ENCODE peak calls at places on chromosome 1, in ten cellular contexts. I, U, Y, H, N, Q, D, Z, A and X are unnamed samples.

GRCh38 chr1:148264374-148265276 is 112.5 kb upstream of the NBPF11 start:
- DNase-seq in I (peak), U (no peak), Y (peak), H (peak), N (peak), Q (peak), D (no peak), Z (no peak), A (peak), X (peak)

GRCh38 chr1:231828182-231828920 is 201.8 kb downstream of the DISC1 start:
- DNase-seq in I (peak), U (no peak), Y (no peak), H (no peak), N (peak), Q (no peak), D (no peak), Z (peak), A (peak), X (no peak)

GRCh38 chr1:78892251-78892650 is 114.3 kb downstream of the ADGRL4 start:
- DNase-seq in I (no peak), U (no peak), Y (no peak), H (no peak), N (no peak), Q (no peak), D (no peak), Z (peak), A (peak), X (no peak)

GRCh38 chr1:92411511-92411910 is 75.2 kb downstream of the GFI1 start:
- DNase-seq in I (no peak), U (no peak), Y (no peak), H (no peak), N (no peak), Q (no peak), D (no peak), Z (peak), A (peak), X (no peak)

GRCh38 chr1:212514782-212515181 is 82.1 kb downstream of the NENF start:
- DNase-seq in I (no peak), U (no peak), Y (no peak), H (peak), N (no peak), Q (peak), D (no peak), Z (no peak), A (no peak), X (peak)

GRCh38 chr1:53172751-53173498 is 23.7 kb upstream of the CPT2 start:
- DNase-seq in I (no peak), U (no peak), Y (no peak), H (no peak), N (peak), Q (peak), D (no peak), Z (peak), A (peak), X (peak)

GRCh38 chr1:170663441-170664282 is at the start of gene PRRX1:
- DNase-seq in I (no peak), U (no peak), Y (peak), H (no peak), N (no peak), Q (no peak), D (no peak), Z (no peak), A (peak), X (no peak)

GRCh38 chr1:32758795-32759430 is 56.3 kb upstream of the SYNC start:
- DNase-seq in I (no peak), U (no peak), Y (no peak), H (no peak), N (peak), Q (no peak), D (no peak), Z (no peak), A (no peak), X (no peak)

GRCh38 chr1:182301026-182301436 is 90.6 kb downstream of the GLUL start:
- DNase-seq in I (no peak), U (no peak), Y (no peak), H (no peak), N (no peak), Q (no peak), D (no peak), Z (no peak), A (no peak), X (no peak)

GRCh38 chr1:89863165-89863835 is 42.5 kb downstream of the LRRC8D start:
- DNase-seq in I (no peak), U (no peak), Y (no peak), H (no peak), N (no peak), Q (no peak), D (no peak), Z (no peak), A (no peak), X (no peak)

GRCh38 chr1:206960676-206961386 is 9.4 kb downstream of the FCAMR start:
- DNase-seq in I (no peak), U (no peak), Y (no peak), H (no peak), N (no peak), Q (no peak), D (no peak), Z (no peak), A (no peak), X (no peak)

GRCh38 chr1:46718340-46718726 is 581 bp downstream of the EFCAB14 start:
- DNase-seq in I (no peak), U (no peak), Y (no peak), H (no peak), N (no peak), Q (no peak), D (no peak), Z (no peak), A (no peak), X (no peak)

GRCh38 chr1:9201421-9202239 is 32.9 kb upstream of the H6PD start:
- DNase-seq in I (no peak), U (no peak), Y (no peak), H (no peak), N (no peak), Q (peak), D (no peak), Z (no peak), A (peak), X (no peak)

GRCh38 chr1:248858096-248858890 is 592 bp downstream of the ZNF692 start:
- DNase-seq in I (peak), U (peak), Y (peak), H (peak), N (peak), Q (peak), D (peak), Z (no peak), A (peak), X (peak)
- TF ChIP-seq CTCF in I (peak), U (no peak), Y (no peak), H (peak), N (peak), Q (peak), D (no peak), Z (peak), A (peak), X (peak)

GRCh38 chr1:51957618-51958017 is 32.9 kb downstream of the RAB3B start:
- DNase-seq in I (no peak), U (no peak), Y (no peak), H (no peak), N (no peak), Q (peak), D (no peak), Z (no peak), A (no peak), X (no peak)
- TF ChIP-seq CTCF in I (no peak), U (no peak), Y (no peak), H (no peak), N (no peak), Q (no peak), D (no peak), Z (no peak), A (no peak), X (no peak)

GRCh38 chr1:30508651-30509050 is 214.7 kb downstream of the MATN1 start:
- DNase-seq in I (no peak), U (no peak), Y (no peak), H (no peak), N (no peak), Q (no peak), D (peak), Z (no peak), A (no peak), X (no peak)

GRCh38 chr1:30509670-30510069 is 213.7 kb downstream of the MATN1 start:
- DNase-seq in I (no peak), U (no peak), Y (no peak), H (no peak), N (no peak), Q (no peak), D (no peak), Z (no peak), A (no peak), X (no peak)

GRCh38 chr1:30506785-30507312 is 216.5 kb downstream of the MATN1 start:
- DNase-seq in I (no peak), U (no peak), Y (no peak), H (no peak), N (no peak), Q (no peak), D (peak), Z (no peak), A (no peak), X (no peak)

GRCh38 chr1:30507391-30508174 is 215.8 kb downstream of the MATN1 start:
- DNase-seq in I (no peak), U (no peak), Y (no peak), H (no peak), N (no peak), Q (no peak), D (peak), Z (no peak), A (no peak), X (no peak)

GRCh38 chr1:30508175-30508448 is 215.3 kb downstream of the MATN1 start:
- DNase-seq in I (no peak), U (no peak), Y (no peak), H (no peak), N (no peak), Q (no peak), D (no peak), Z (no peak), A (no peak), X (no peak)
- TF ChIP-seq CTCF in I (no peak), U (no peak), Y (no peak), H (no peak), N (no peak), Q (no peak), D (no peak), Z (no peak), A (no peak), X (no peak)

DNA sequence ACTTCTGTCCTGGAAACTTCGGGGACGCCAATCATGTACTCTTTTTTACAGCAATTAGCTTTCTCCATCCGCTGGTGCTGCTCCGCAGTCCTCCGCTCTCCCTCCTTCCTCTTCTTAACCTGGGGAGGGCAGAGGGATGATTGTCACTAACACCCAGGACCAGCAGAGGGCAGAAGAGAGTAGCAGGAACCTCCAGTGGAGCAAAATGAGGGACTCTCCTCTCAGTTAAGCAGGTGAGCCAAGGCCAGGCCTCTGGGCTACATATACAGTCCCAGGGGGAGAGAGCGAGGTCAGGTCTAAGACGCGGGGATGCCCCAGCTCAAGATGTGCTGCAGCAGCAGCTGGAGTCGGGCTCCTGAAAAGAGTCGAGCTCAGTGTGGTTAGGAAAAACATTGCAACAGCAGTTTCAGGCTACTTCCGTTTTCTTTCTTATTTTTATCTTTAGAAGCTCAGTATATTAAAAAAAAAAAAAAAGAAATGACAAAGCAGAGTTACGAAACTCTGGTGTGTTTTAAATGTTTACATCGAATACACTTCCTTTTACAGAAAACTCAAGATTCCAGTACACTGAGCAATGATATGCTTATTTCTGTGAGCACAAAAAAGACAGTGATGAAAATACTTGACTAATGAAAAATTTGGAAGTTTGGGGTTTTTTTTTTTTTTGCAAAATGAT is 25.7 kb upstream of the NLRP3 start:
- DNase-seq in I (peak), U (peak), Y (peak), H (peak), N (peak), Q (peak), D (peak), Z (peak), A (peak), X (peak)
- TF ChIP-seq CTCF in I (peak), U (peak), Y (peak), H (peak), N (peak), Q (peak), D (peak), Z (peak), A (peak), X (peak)

GRCh38 chr1:197614916-197615692 is 160.2 kb downstream of the DENND1B start:
- DNase-seq in I (peak), U (peak), Y (no peak), H (peak), N (peak), Q (peak), D (no peak), Z (no peak), A (peak), X (peak)
- TF ChIP-seq CTCF in I (peak), U (peak), Y (peak), H (peak), N (peak), Q (peak), D (peak), Z (peak), A (peak), X (peak)

GRCh38 chr1:247218252-247218651 is 37.6 kb upstream of the VN1R5 start:
- DNase-seq in I (no peak), U (no peak), Y (no peak), H (no peak), N (no peak), Q (no peak), D (no peak), Z (no peak), A (no peak), X (no peak)
- TF ChIP-seq CTCF in I (no peak), U (no peak), Y (no peak), H (no peak), N (no peak), Q (no peak), D (no peak), Z (no peak), A (no peak), X (no peak)